ENCODE peak calls at places on chromosomes 1 and 21, in nine cellular contexts. U, Z, K, Y, P, L, G, O and F are unnamed samples.

GRCh38 chr1:170239445-170239844 is 93.7 kb downstream of the NTMT2 start:
- DNase-seq in U (no peak), Z (no peak), K (no peak), Y (no peak), P (no peak), L (no peak), G (no peak), O (no peak), F (no peak)

GRCh38 chr1:194295690-194296089 is 1109.3 kb upstream of the B3GALT2 start:
- DNase-seq in U (peak; percentile 19), Z (no peak), K (peak; percentile 71), Y (peak; percentile 68), P (peak; percentile 19), L (no peak), G (no peak), O (no peak), F (no peak)

GRCh38 chr1:17606826-17607440 is 67.4 kb downstream of the ARHGEF10L start:
- DNase-seq in U (no peak), Z (peak; percentile 72), K (no peak), Y (peak; percentile 86), P (no peak), L (peak; percentile 75), G (peak; percentile 79), O (peak; percentile 79), F (peak; percentile 75)

GRCh38 chr1:24903011-24903461 is 27.0 kb downstream of the RUNX3 start:
- DNase-seq in U (no peak), Z (no peak), K (no peak), Y (no peak), P (no peak), L (no peak), G (peak; percentile 20), O (no peak), F (no peak)

GRCh38 chr1:221998186-221998612 is 256.3 kb upstream of the DUSP10 start:
- DNase-seq in U (no peak), Z (no peak), K (no peak), Y (no peak), P (no peak), L (no peak), G (no peak), O (no peak), F (no peak)

GRCh38 chr21:43812139-43812821 is 22.9 kb downstream of the RRP1 start:
- DNase-seq in U (no peak), Z (no peak), K (no peak), Y (no peak), P (no peak), L (peak; percentile 60), G (peak; percentile 82), O (no peak), F (no peak)

GRCh38 chr21:16074950-16075489 is 345.2 kb downstream of the USP25 start:
- DNase-seq in U (no peak), Z (no peak), K (no peak), Y (no peak), P (no peak), L (no peak), G (no peak), O (no peak), F (no peak)

GRCh38 chr1:34419662-34420061 is 243.0 kb downstream of the C1orf94 start:
- DNase-seq in U (no peak), Z (no peak), K (no peak), Y (peak; percentile 59), P (no peak), L (no peak), G (no peak), O (no peak), F (peak; percentile 21)

GRCh38 chr1:150322310-150322709 is 977 bp downstream of the PRPF3 start:
- DNase-seq in U (no peak), Z (no peak), K (no peak), Y (no peak), P (no peak), L (no peak), G (no peak), O (no peak), F (no peak)

GRCh38 chr1:10304295-10304694 is 93.9 kb downstream of the KIF1B start:
- DNase-seq in U (no peak), Z (peak; percentile 21), K (no peak), Y (no peak), P (no peak), L (no peak), G (no peak), O (no peak), F (no peak)

GRCh38 chr1:78840447-78841251 is 165.9 kb downstream of the ADGRL4 start:
- DNase-seq in U (no peak), Z (no peak), K (no peak), Y (peak; percentile 68), P (no peak), L (no peak), G (no peak), O (no peak), F (peak; percentile 89)

GRCh38 chr1:49817681-49818080 is 206.1 kb downstream of the AGBL4 start:
- DNase-seq in U (no peak), Z (no peak), K (no peak), Y (no peak), P (no peak), L (no peak), G (no peak), O (no peak), F (no peak)

GRCh38 chr1:935751-936231 is 12.1 kb downstream of the SAMD11 start:
- DNase-seq in U (no peak), Z (no peak), K (no peak), Y (peak; percentile 84), P (no peak), L (no peak), G (no peak), O (no peak), F (peak; percentile 99)

GRCh38 chr21:37828515-37828914 is 87.7 kb downstream of the KCNJ6 start:
- DNase-seq in U (no peak), Z (no peak), K (no peak), Y (no peak), P (no peak), L (no peak), G (no peak), O (no peak), F (no peak)

DNA sequence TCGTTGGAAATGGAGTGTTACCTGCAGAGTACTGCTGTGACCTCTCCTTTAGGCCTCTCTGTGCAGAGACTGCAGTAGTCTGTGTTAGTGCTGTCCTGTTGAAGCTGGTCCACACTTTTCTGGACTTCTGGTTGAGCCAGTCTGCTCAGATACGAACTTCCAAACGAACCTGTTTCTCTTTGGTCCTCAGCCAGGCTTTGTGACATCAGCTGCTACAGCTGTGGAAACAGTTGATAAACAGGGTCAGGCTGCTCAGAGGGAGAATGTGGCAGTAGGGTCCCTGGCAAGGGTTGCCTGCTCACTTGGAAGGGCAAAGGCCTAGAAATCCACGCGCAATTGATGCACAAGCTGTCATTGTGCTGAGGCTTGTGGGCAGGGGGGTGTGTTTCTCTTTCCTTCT is 98.8 kb downstream of the NOS1AP start:
- DNase-seq in U (no peak), Z (peak; percentile 35), K (no peak), Y (no peak), P (no peak), L (no peak), G (no peak), O (no peak), F (no peak)
- H3K4me1 ChIP-seq in U (no peaks in the 10 kb centered on the region), Z (no peaks in the 10 kb centered on the region), K (no peaks in the 10 kb centered on the region), Y (peaks cover 62% of the 10 kb centered on the region), P (no peaks in the 10 kb centered on the region), L (peaks cover 8% of the 10 kb centered on the region), G (peaks cover 9% of the 10 kb centered on the region), O (no peaks in the 10 kb centered on the region), F (peaks cover 7% of the 10 kb centered on the region)

GRCh38 chr1:200873116-200873670 is 412 bp downstream of the GPR25 start:
- DNase-seq in U (no peak), Z (no peak), K (no peak), Y (no peak), P (no peak), L (peak; percentile 26), G (no peak), O (peak; percentile 28), F (no peak)
- H3K4me3 ChIP-seq in U (peak overlapping the region; percentile 35), Z (peak overlapping the region; percentile 44), K (no peak overlapping the region), Y (no peak overlapping the region), P (peak overlapping the region; percentile 21), L (no peak overlapping the region), G (peak overlapping the region; percentile 41), O (no peak overlapping the region), F (no peak overlapping the region)

GRCh38 chr1:196454792-196455191 is 153.4 kb downstream of the KCNT2 start:
- DNase-seq in U (no peak), Z (no peak), K (no peak), Y (no peak), P (no peak), L (no peak), G (no peak), O (no peak), F (no peak)
- H3K27ac ChIP-seq in U (no peak overlapping the region), Z (no peak overlapping the region), K (no peak overlapping the region), Y (no peak overlapping the region), P (no peak overlapping the region), L (no peak overlapping the region), G (no peak overlapping the region), O (no peak overlapping the region), F (no peak overlapping the region)

GRCh38 chr1:31746687-31747086 is 17.5 kb downstream of the ADGRB2 start:
- DNase-seq in U (no peak), Z (no peak), K (no peak), Y (no peak), P (no peak), L (no peak), G (no peak), O (no peak), F (no peak)

GRCh38 chr1:31747304-31747703 is 16.8 kb downstream of the ADGRB2 start:
- DNase-seq in U (no peak), Z (no peak), K (no peak), Y (no peak), P (no peak), L (no peak), G (no peak), O (no peak), F (no peak)

GRCh38 chr1:31749785-31750345 is 14.3 kb downstream of the ADGRB2 start:
- DNase-seq in U (no peak), Z (no peak), K (no peak), Y (no peak), P (no peak), L (no peak), G (no peak), O (no peak), F (no peak)

GRCh38 chr1:31745898-31746668 is 18.1 kb downstream of the ADGRB2 start:
- DNase-seq in U (no peak), Z (no peak), K (no peak), Y (no peak), P (no peak), L (no peak), G (no peak), O (no peak), F (no peak)

DNA sequence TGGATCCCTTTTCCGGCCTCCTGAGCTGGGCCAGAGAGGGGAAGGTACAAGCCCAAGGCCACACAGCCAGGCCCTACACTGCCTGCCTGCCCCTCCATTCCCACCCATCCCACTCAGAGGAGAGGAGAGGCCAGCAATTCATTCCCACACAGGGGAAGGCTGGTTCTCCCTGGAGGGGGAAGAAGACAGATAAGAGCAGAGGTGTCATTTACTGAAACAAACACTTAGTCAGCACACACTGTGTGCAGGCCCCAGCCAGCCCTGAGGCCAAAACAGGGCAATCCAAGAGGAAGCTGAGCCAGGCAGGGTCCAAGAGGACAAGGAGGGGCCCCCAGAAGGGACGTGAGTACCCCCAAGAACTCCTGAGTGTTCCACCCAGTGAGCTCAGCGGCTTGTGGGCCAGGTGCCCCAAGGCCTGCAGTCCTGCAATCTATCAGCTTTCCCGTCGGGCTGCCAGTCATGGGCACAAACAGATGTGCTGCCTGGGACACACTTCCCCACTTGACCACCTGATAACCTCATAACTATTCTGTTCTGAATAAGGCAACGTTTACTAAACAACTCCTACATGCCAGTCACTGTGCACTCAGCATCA is 15.8 kb downstream of the ADGRB2 start:
- DNase-seq in U (no peak), Z (no peak), K (no peak), Y (no peak), P (no peak), L (no peak), G (no peak), O (no peak), F (no peak)
- H3K4me1 ChIP-seq in U (peaks cover 6% of the 10 kb centered on the region), Z (no peaks in the 10 kb centered on the region), K (peaks cover 38% of the 10 kb centered on the region), Y (peaks cover 23% of the 10 kb centered on the region), P (peaks cover 33% of the 10 kb centered on the region), L (no peaks in the 10 kb centered on the region), G (no peaks in the 10 kb centered on the region), O (no peaks in the 10 kb centered on the region), F (peaks cover 23% of the 10 kb centered on the region)

GRCh38 chr1:29478879-29479278 is 242.6 kb downstream of the PTPRU start:
- DNase-seq in U (no peak), Z (no peak), K (no peak), Y (no peak), P (no peak), L (no peak), G (no peak), O (no peak), F (no peak)
- H3K4me3 ChIP-seq in U (no peak overlapping the region), Z (no peak overlapping the region), K (no peak overlapping the region), Y (peak overlapping the region; percentile 49), P (no peak overlapping the region), L (no peak overlapping the region), G (no peak overlapping the region), O (no peak overlapping the region), F (no peak overlapping the region)